ENCODE peak calls at places on chromosomes 11 and 22, in four cellular contexts. F is neural progenitor cell, P is ovary, A is heart left ventricle. D is an unnamed sample. For H3K36me3 and H3K4me1, the result is how much of the 10 kb centered on the place peaks cover.

GRCh38 chr22:24413726-24414385 is 13.5 kb upstream of the ADORA2A start:
- DNase-seq in F (no peak), P (peak), A (no peak), D (no peak)

GRCh38 chr22:29879738-29880137 is 3.2 kb upstream of the MTMR3 start:
- DNase-seq in F (no peak), P (no peak), A (no peak), D (no peak)

GRCh38 chr11:117979481-117980211 is 6.5 kb upstream of the IL10RA start:
- DNase-seq in F (no peak), P (no peak), A (no peak), D (no peak)

GRCh38 chr22:47550524-47551437 is 788.3 kb downstream of the TBC1D22A start:
- DNase-seq in F (no peak), P (no peak), A (no peak), D (no peak)

GRCh38 chr11:121446752-121447156 is 5.4 kb upstream of the SORL1 start:
- DNase-seq in F (peak), P (no peak), A (no peak), D (no peak)

GRCh38 chr11:45945392-45945999 is 23.0 kb downstream of the LARGE2 start:
- DNase-seq in F (no peak), P (no peak), A (no peak), D (no peak)

GRCh38 chr11:13777341-13777985 is 109.0 kb downstream of the FAR1 start:
- DNase-seq in F (peak), P (no peak), A (no peak), D (no peak)

GRCh38 chr11:1341928-1342524 is 32.6 kb upstream of the TOLLIP start:
- DNase-seq in F (no peak), P (no peak), A (no peak), D (no peak)

GRCh38 chr22:35611200-35611890 is 5.8 kb downstream of the MB start:
- DNase-seq in F (no peak), P (no peak), A (no peak), D (no peak)

GRCh38 chr11:66226111-66226510 is 42.3 kb upstream of the RAB1B start:
- DNase-seq in F (no peak), P (no peak), A (no peak), D (no peak)

GRCh38 chr11:107705027-107705426 is 6.8 kb downstream of the SLN start:
- DNase-seq in F (no peak), P (no peak), A (no peak), D (no peak)

GRCh38 chr11:2580444-2581050 is 119.2 kb downstream of the KCNQ1OT1 start:
- DNase-seq in F (no peak), P (peak), A (peak), D (peak)

GRCh38 chr22:19607198-19608113 is 83.2 kb upstream of the CLDN5 start:
- DNase-seq in F (no peak), P (peak), A (peak), D (no peak)

GRCh38 chr11:102385053-102385976 is 38.3 kb downstream of the BIRC2 start:
- DNase-seq in F (no peak), P (no peak), A (no peak), D (no peak)
- H3K36me3 ChIP-seq in F (under half), P (under half), A (half or more), D (half or more)

DNA sequence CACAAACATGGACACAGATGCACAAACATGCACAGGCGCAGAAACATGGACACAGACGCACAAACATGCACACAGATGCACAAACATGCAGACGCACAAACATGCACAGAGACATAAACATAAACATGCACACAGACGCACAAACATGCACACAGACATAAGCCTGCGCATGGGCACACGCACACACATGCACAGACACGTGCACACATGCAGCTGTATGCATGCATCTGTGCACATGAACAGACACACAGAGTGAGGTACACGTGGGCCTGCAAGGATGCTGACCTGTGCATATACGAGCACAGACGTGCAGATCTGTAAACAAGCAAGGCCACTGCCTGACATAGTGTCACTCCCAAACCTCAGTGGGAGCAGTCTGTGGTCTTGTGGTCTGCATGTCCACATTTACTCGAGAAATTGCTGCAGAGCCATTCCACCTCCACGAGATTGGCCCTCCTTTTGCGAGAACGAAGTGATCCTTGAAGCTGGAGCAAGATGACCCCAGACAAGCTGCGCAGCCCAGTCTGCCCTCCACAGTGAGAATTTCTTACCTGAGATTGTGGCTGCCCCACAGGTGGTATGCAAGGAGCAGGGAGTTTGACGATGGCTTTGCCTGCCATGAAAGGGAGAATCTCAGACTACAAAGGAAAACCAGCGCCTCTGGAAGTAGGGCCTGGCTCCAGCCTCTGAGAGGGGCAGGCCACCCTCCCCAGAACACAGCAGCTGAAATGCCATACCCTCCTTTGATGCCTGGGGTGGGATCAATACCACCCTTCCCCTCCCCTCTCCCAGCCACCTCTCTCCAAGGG is 299.9 kb downstream of the BRD1 start:
- DNase-seq in F (no peak), P (no peak), A (no peak), D (no peak)
- H3K4me1 ChIP-seq in F (under half), P (under half), A (under half), D (under half)

GRCh38 chr11:47164321-47164720 is 12.4 kb downstream of the ARFGAP2 start:
- DNase-seq in F (no peak), P (no peak), A (no peak), D (no peak)

GRCh38 chr11:47163198-47163597 is 13.5 kb downstream of the ARFGAP2 start:
- DNase-seq in F (no peak), P (no peak), A (no peak), D (no peak)

GRCh38 chr11:47163898-47164297 is 12.8 kb downstream of the ARFGAP2 start:
- DNase-seq in F (no peak), P (no peak), A (no peak), D (no peak)

GRCh38 chr11:47165294-47165840 is 11.3 kb downstream of the ARFGAP2 start:
- DNase-seq in F (no peak), P (no peak), A (no peak), D (no peak)

DNA sequence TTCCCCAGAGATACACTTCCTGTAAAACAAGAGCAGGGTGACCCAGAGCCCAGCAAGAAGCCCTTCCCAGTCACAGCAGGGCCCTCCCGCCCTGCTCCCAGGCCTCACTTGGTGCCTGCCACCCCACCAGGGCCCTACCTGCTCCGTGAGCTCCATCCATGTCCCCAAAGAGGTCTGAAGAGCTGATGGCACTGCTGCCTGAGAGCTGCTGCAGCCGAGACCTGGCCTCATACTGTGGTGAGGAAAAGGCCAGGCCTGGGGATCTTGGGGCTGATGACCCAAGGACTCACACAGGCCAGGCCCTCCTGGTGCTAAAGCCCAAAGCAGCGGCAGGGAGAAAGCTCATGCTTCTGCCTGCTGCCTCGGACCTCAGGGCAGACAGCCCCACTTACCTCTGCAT is 10.3 kb downstream of the ARFGAP2 start:
- DNase-seq in F (no peak), P (no peak), A (no peak), D (no peak)
- H3K36me3 ChIP-seq in F (under half), P (under half), A (half or more), D (half or more)

GRCh38 chr11:86519064-86519911 is 144.6 kb downstream of the CCDC81 start:
- DNase-seq in F (no peak), P (no peak), A (peak), D (no peak)
- H3K4me1 ChIP-seq in F (under half), P (under half), A (under half), D (half or more)

GRCh38 chr11:70133771-70134170 is 55.7 kb downstream of the ANO1 start:
- DNase-seq in F (no peak), P (no peak), A (no peak), D (no peak)
- H3K36me3 ChIP-seq in F (under half), P (under half), A (under half), D (under half)

GRCh38 chr22:22863001-22863400 is 24.6 kb upstream of the IGLL5 start:
- DNase-seq in F (no peak), P (no peak), A (no peak), D (no peak)
- H3K4me1 ChIP-seq in F (under half), P (under half), A (under half), D (under half)

GRCh38 chr11:10800292-10800691 is 8.4 kb downstream of the EIF4G2 start:
- DNase-seq in F (no peak), P (no peak), A (no peak), D (no peak)

GRCh38 chr11:10797561-10797960 is 11.2 kb downstream of the EIF4G2 start:
- DNase-seq in F (no peak), P (no peak), A (no peak), D (no peak)

GRCh38 chr11:10796191-10796590 is 12.5 kb downstream of the EIF4G2 start:
- DNase-seq in F (no peak), P (no peak), A (no peak), D (no peak)

GRCh38 chr11:10793470-10794255 is 15.1 kb downstream of the EIF4G2 start:
- DNase-seq in F (no peak), P (no peak), A (no peak), D (no peak)

DNA sequence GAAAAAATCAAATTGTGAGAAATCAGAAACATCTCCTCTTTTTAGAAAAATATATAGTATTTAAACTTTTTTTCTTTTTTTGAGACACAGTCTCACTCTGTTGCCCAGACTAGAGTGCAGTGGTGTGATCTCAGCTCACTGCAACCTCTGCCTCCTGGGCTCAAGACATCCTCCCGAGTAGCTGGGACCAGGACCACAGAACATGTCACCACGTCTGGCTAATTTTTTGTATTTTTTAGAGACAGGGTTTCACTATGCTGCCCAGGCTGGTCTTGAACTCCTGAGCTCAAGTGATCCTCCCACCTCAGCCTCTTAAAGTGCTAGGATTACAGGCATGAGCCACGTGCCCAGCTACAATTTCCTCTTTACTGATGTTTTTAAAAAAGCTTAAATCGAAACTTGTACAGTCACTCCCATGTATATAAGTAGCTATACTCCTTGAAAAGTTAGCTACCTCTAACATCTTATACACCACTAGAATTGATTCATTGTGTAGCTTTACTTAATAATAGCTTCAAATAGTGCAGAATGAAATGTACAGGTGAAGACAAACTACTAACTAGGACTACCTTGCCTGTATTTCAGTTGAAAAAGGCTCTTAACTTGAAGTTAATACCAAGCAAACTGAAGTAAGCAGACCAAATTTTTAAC is 10.3 kb downstream of the EIF4G2 start:
- DNase-seq in F (no peak), P (no peak), A (no peak), D (no peak)
- H3K36me3 ChIP-seq in F (half or more), P (under half), A (half or more), D (half or more)

DNA sequence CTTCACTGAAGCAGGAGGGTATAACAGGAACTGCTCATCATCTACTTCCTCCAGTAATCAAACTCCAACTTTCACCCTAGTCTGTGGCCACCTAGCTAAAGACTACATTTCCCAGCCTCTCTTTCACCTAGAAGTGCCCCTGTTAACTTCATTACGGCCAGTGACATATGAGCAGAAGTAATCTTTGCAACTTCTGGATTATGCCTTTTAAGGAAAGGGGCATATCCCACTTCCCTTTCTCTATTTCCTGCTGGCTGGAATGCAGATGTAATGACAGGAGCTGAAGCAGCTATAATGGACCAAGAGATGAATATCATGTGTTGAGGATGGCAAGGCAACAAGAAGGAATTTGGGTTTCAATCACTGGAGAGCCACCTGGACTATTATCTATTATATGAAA is 7.6 kb upstream of the VPS37C start:
- DNase-seq in F (no peak), P (no peak), A (no peak), D (no peak)
- H3K4me1 ChIP-seq in F (under half), P (under half), A (under half), D (under half)

D was measured in left ventricle myocardium inferior.